ENCODE peak calls at places on chromosomes 3 and 15, in nine cellular contexts. C is left ventricle myocardium superior; M is frontal cortex; P is EL; A is activated T-cell treated with anti-CD3 and anti-CD28 coated beads for 1 hour; E is stimulated activated CD8-positive, alpha-beta memory T cell treated with anti-CD3 and anti-CD28 coated beads, Interleukin-7, amount 100 ng/mL, for 4 hours; U is transverse colon; R is NCI-H1105; W is NCI-H345. J is an unnamed sample.

GRCh38 chr15:94840794-94841587 is 609.6 kb downstream of the MCTP2 start:
- DNase-seq in C (no peak), M (no peak), P (peak; percentile 2), A (no peak), E (no peak), U (peak; percentile 18), R (no peak), W (no peak), J (no peak)

GRCh38 chr3:189727191-189727590 is 96.0 kb downstream of the TP63 start:
- DNase-seq in C (no peak), M (no peak), P (no peak), A (no peak), E (no peak), U (no peak), R (no peak), W (no peak), J (no peak)

GRCh38 chr3:129230311-129231019 is 18.9 kb upstream of the COPG1 start:
- DNase-seq in C (no peak), M (no peak), P (peak; percentile 91), A (no peak), E (no peak), U (no peak), R (no peak), W (no peak), J (no peak)

GRCh38 chr15:51736646-51737537 is 563 bp downstream of the LYSMD2 start:
- DNase-seq in C (peak; percentile 62), M (peak; percentile 62), P (peak; percentile 36), A (peak; percentile 38), E (peak; percentile 50), U (peak; percentile 67), R (peak; percentile 34), W (peak; percentile 62), J (peak; percentile 67)

GRCh38 chr3:121520510-121520909 is 25.3 kb downstream of the POLQ start:
- DNase-seq in C (no peak), M (no peak), P (no peak), A (no peak), E (no peak), U (no peak), R (no peak), W (no peak), J (no peak)

GRCh38 chr15:86879250-86880229 is 799.9 kb downstream of the AGBL1 start:
- DNase-seq in C (peak; percentile 54), M (no peak), P (no peak), A (no peak), E (no peak), U (no peak), R (no peak), W (no peak), J (no peak)

GRCh38 chr15:90187257-90187868 is 13.8 kb upstream of the SEMA4B start:
- DNase-seq in C (no peak), M (no peak), P (no peak), A (no peak), E (no peak), U (no peak), R (no peak), W (no peak), J (no peak)

GRCh38 chr3:14378415-14378814 is 24.0 kb upstream of the SLC6A6 start:
- DNase-seq in C (no peak), M (no peak), P (no peak), A (no peak), E (no peak), U (no peak), R (no peak), W (no peak), J (no peak)

GRCh38 chr3:187352581-187353575 is 15.3 kb upstream of the RTP4 start:
- DNase-seq in C (no peak), M (no peak), P (peak; percentile 32), A (no peak), E (no peak), U (peak; percentile 47), R (no peak), W (no peak), J (no peak)

GRCh38 chr15:73403171-73403570 is 34.4 kb upstream of the HCN4 start:
- DNase-seq in C (no peak), M (no peak), P (no peak), A (no peak), E (no peak), U (no peak), R (no peak), W (no peak), J (no peak)